ENCODE peak calls at places on chromosomes 1 and 21, in four cellular contexts. One of them, this sample, is unnamed.

GRCh38 chr1:94620345-94621031 is 78.9 kb upstream of the F3 start:
- DNase-seq in GM12878: no peak
- DNase-seq in HepG2: no peak
- DNase-seq in K562: no peak
- DNase-seq in this sample: no peak

GRCh38 chr1:201652180-201652579 is 113.3 kb downstream of the NAV1 start:
- DNase-seq in GM12878: no peak
- DNase-seq in HepG2: no peak
- DNase-seq in K562: no peak
- DNase-seq in this sample: no peak

GRCh38 chr1:80436851-80437250 is 1363.9 kb upstream of the ADGRL2 start:
- DNase-seq in GM12878: no peak
- DNase-seq in HepG2: no peak
- DNase-seq in K562: no peak
- DNase-seq in this sample: no peak

GRCh38 chr1:87760100-87760499 is 431.4 kb downstream of the LMO4 start:
- DNase-seq in GM12878: no peak
- DNase-seq in HepG2: no peak
- DNase-seq in K562: no peak
- DNase-seq in this sample: no peak

GRCh38 chr1:27007909-27008582 is 4.6 kb downstream of the TENT5B start:
- DNase-seq in GM12878: no peak
- DNase-seq in HepG2: no peak
- DNase-seq in K562: no peak
- DNase-seq in this sample: peak; percentile 87

GRCh38 chr1:224542783-224543440 is 73.2 kb upstream of the CNIH3 start:
- DNase-seq in GM12878: no peak
- DNase-seq in HepG2: peak; percentile 68
- DNase-seq in K562: peak; percentile 19
- DNase-seq in this sample: no peak

GRCh38 chr1:51708911-51709760 is 92.2 kb downstream of the OSBPL9 start:
- DNase-seq in GM12878: no peak
- DNase-seq in HepG2: no peak
- DNase-seq in K562: no peak
- DNase-seq in this sample: no peak

GRCh38 chr1:15973772-15974171 is 2.1 kb downstream of the ZBTB17 start:
- DNase-seq in GM12878: no peak
- DNase-seq in HepG2: no peak
- DNase-seq in K562: no peak
- DNase-seq in this sample: no peak

GRCh38 chr1:173475564-173476196 is 1.5 kb upstream of the PRDX6 start:
- DNase-seq in GM12878: no peak
- DNase-seq in HepG2: peak; percentile 33
- DNase-seq in K562: no peak
- DNase-seq in this sample: no peak

GRCh38 chr1:174023438-174023837 is 1.3 kb upstream of the RC3H1 start:
- DNase-seq in GM12878: no peak
- DNase-seq in HepG2: no peak
- DNase-seq in K562: no peak
- DNase-seq in this sample: peak; percentile 74

GRCh38 chr21:38913120-38913975 is 107.6 kb downstream of the ETS2 start:
- DNase-seq in GM12878: no peak
- DNase-seq in HepG2: no peak
- DNase-seq in K562: peak; percentile 67
- DNase-seq in this sample: peak; percentile 78
- TF ChIP-seq EZH2 in GM12878: no peak
- TF ChIP-seq EZH2 in HepG2: no peak
- TF ChIP-seq EZH2 in K562: no peak
- TF ChIP-seq EZH2 in this sample: no peak

GRCh38 chr1:54375331-54376084 is 30.7 kb downstream of the SSBP3 start:
- DNase-seq in GM12878: no peak
- DNase-seq in HepG2: no peak
- DNase-seq in K562: peak; percentile 62
- DNase-seq in this sample: peak; percentile 69
- TF ChIP-seq JUNB in GM12878: no peak
- TF ChIP-seq JUNB in HepG2: no peak
- TF ChIP-seq JUNB in K562: no peak
- TF ChIP-seq JUNB in this sample: no peak

GRCh38 chr1:229843627-229844238 is 217.7 kb downstream of the URB2 start:
- DNase-seq in GM12878: no peak
- DNase-seq in HepG2: peak; percentile 3
- DNase-seq in K562: peak; percentile 26
- DNase-seq in this sample: no peak
- TF ChIP-seq CTCF in GM12878: peak; percentile 22
- TF ChIP-seq CTCF in HepG2: peak; percentile 54
- TF ChIP-seq CTCF in K562: peak; percentile 58
- TF ChIP-seq CTCF in this sample: peak; percentile 46

GRCh38 chr1:209613351-209614150 is 30.0 kb downstream of the CAMK1G start:
- DNase-seq in GM12878: no peak
- DNase-seq in HepG2: no peak
- DNase-seq in K562: no peak
- DNase-seq in this sample: no peak

GRCh38 chr1:209614151-209614420 is 30.6 kb downstream of the CAMK1G start:
- DNase-seq in GM12878: no peak
- DNase-seq in HepG2: no peak
- DNase-seq in K562: no peak
- DNase-seq in this sample: no peak

GRCh38 chr1:209611771-209612570 is 28.5 kb downstream of the CAMK1G start:
- DNase-seq in GM12878: no peak
- DNase-seq in HepG2: no peak
- DNase-seq in K562: no peak
- DNase-seq in this sample: no peak

GRCh38 chr1:209614906-209615305 is 31.4 kb downstream of the CAMK1G start:
- DNase-seq in GM12878: no peak
- DNase-seq in HepG2: no peak
- DNase-seq in K562: no peak
- DNase-seq in this sample: no peak

DNA sequence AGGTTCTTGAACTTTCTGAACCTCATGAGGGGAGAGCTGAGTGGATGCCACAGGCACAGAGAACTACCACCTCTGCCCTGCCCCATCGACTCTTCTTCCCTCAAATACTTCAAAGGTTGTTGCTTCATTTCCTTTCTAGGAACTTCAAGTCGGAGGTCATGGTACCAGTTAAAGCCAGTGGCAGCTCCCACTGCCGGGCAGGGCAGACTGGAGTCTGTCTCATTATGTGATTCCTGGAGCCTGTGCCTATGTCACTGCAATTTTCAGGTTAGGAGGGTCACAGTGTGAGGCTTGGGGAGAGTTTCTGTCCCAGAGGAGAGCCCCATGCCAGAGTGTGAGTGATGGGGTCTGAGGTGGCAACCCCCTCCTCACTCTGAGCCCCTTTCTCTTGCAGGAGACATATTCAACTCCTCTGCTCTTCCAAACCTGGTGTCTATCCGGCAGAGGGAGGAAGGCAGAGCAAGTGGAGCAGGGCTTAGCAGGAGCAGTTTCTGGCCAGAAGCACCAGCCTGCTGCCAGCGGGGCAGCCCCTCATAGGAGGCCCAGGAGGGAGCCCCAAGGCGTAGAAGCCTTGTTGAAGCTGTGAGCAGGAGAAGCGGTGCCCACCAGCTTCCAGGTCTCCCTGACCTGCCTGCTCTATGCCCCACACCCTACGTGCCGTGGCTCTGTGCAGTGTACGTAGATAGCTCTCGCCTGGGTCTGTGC is 29.3 kb downstream of the CAMK1G start:
- DNase-seq in GM12878: no peak
- DNase-seq in HepG2: no peak
- DNase-seq in K562: no peak
- DNase-seq in this sample: no peak
- TF ChIP-seq EZH2 in GM12878: no peak
- TF ChIP-seq EZH2 in HepG2: no peak
- TF ChIP-seq EZH2 in K562: no peak
- TF ChIP-seq EZH2 in this sample: no peak